ENCODE peak calls at places on chromosomes 12 and 14, in four cellular contexts. U is ELR, X is right lobe of liver, V is NCI-H1105. D is an unnamed sample.

GRCh38 chr14:98955036-98955740 is 316.8 kb downstream of the BCL11B start:
- DNase-seq in U (no peak), X (no peak), V (no peak), D (no peak)

GRCh38 chr14:44960646-44961045 is 1.1 kb downstream of the KLHL28 start:
- DNase-seq in U (peak), X (no peak), V (no peak), D (no peak)

GRCh38 chr14:96888593-96888992 is 91.4 kb downstream of the VRK1 start:
- DNase-seq in U (no peak), X (no peak), V (no peak), D (no peak)

GRCh38 chr14:31268216-31268615 is 60.6 kb upstream of the HECTD1 start:
- DNase-seq in U (no peak), X (no peak), V (no peak), D (no peak)

GRCh38 chr12:5493018-5493417 is 61.1 kb downstream of the NTF3 start:
- DNase-seq in U (no peak), X (no peak), V (no peak), D (peak)

GRCh38 chr14:20382526-20382925 is 30.8 kb downstream of the TEP1 start:
- DNase-seq in U (no peak), X (no peak), V (no peak), D (no peak)

GRCh38 chr12:14390885-14391530 is 25.5 kb downstream of the ATF7IP start:
- DNase-seq in U (no peak), X (no peak), V (no peak), D (no peak)

GRCh38 chr12:29769162-29769820 is 14.5 kb downstream of the TMTC1 start:
- DNase-seq in U (no peak), X (no peak), V (no peak), D (no peak)

GRCh38 chr12:118979763-118980406 is 1.5 kb upstream of the SRRM4 start:
- DNase-seq in U (peak), X (peak), V (peak), D (peak)

GRCh38 chr14:101123639-101124525 is 220.4 kb upstream of the RTL1 start:
- DNase-seq in U (no peak), X (no peak), V (no peak), D (no peak)

GRCh38 chr14:24332094-24332983 is 2.5 kb downstream of the ADCY4 start:
- DNase-seq in U (peak), X (peak), V (peak), D (peak)

GRCh38 chr12:114679452-114679875 is 4.5 kb downstream of the TBX3 start:
- DNase-seq in U (peak), X (no peak), V (no peak), D (no peak)

GRCh38 chr12:54162741-54163140 is 26.0 kb downstream of the SMUG1 start:
- DNase-seq in U (no peak), X (no peak), V (no peak), D (no peak)

GRCh38 chr14:61704554-61704953 is 9.2 kb downstream of the HIF1A start:
- DNase-seq in U (no peak), X (no peak), V (no peak), D (no peak)

GRCh38 chr14:73753887-73754880 is 40.0 kb upstream of the PNMA1 start:
- DNase-seq in U (peak), X (peak), V (no peak), D (no peak)

GRCh38 chr12:124553862-124554428 is 13.5 kb downstream of the NCOR2 start:
- DNase-seq in U (no peak), X (no peak), V (no peak), D (no peak)

GRCh38 chr12:89765959-89766824 is 57.6 kb upstream of the ATP2B1 start:
- DNase-seq in U (no peak), X (no peak), V (no peak), D (no peak)

GRCh38 chr12:45336762-45337596 is 121.1 kb downstream of the ANO6 start:
- DNase-seq in U (peak), X (no peak), V (no peak), D (peak)

GRCh38 chr12:26806556-26806955 is 26.4 kb downstream of the ITPR2 start:
- DNase-seq in U (no peak), X (no peak), V (no peak), D (no peak)

GRCh38 chr12:103737881-103738280 is 103.2 kb downstream of the NT5DC3 start:
- DNase-seq in U (no peak), X (no peak), V (no peak), D (no peak)

GRCh38 chr14:59360923-59361794 is 104.0 kb downstream of the GPR135 start:
- DNase-seq in U (peak), X (peak), V (peak), D (no peak)

GRCh38 chr14:56087824-56088571 is 30.2 kb upstream of the PELI2 start:
- DNase-seq in U (no peak), X (no peak), V (no peak), D (no peak)

GRCh38 chr12:52175411-52176350 is 16.1 kb downstream of the KRT80 start:
- DNase-seq in U (no peak), X (no peak), V (peak), D (no peak)

GRCh38 chr12:108565976-108566375 is 3.6 kb downstream of the ISCU start:
- DNase-seq in U (peak), X (peak), V (peak), D (peak)

GRCh38 chr12:56634837-56635538 is 4.9 kb upstream of the BAZ2A start:
- DNase-seq in U (peak), X (peak), V (peak), D (peak)

GRCh38 chr12:104722541-104723534 is 235.3 kb downstream of the SLC41A2 start:
- DNase-seq in U (no peak), X (no peak), V (no peak), D (no peak)

GRCh38 chr14:25003537-25003936 is 46.4 kb downstream of the STXBP6 start:
- DNase-seq in U (peak), X (no peak), V (no peak), D (no peak)

GRCh38 chr12:24754690-24755638 is 193.9 kb downstream of the BCAT1 start:
- DNase-seq in U (peak), X (no peak), V (no peak), D (peak)

GRCh38 chr12:6492838-6493579 is at the start of gene MRPL51:
- DNase-seq in U (peak), X (peak), V (peak), D (peak)

GRCh38 chr12:70007687-70008086 is 182.7 kb downstream of the MYRFL start:
- DNase-seq in U (no peak), X (no peak), V (no peak), D (no peak)

GRCh38 chr14:100881211-100882025 is 22.1 kb downstream of the RTL1 start:
- DNase-seq in U (no peak), X (peak), V (no peak), D (no peak)

GRCh38 chr14:54730156-54730961 is 163.4 kb downstream of the SAMD4A start:
- DNase-seq in U (peak), X (no peak), V (no peak), D (no peak)

GRCh38 chr12:5232826-5233500 is 189.3 kb downstream of the KCNA5 start:
- DNase-seq in U (no peak), X (no peak), V (no peak), D (no peak)